ENCODE peak calls at places on chromosomes 7 and 10, in eight cellular contexts. E is neural progenitor cell; B is pancreas; G is lower lobe of right lung; I is left ventricle myocardium inferior; J is HepG2; Q is IMR-90; Y is naive thymus-derived CD4-positive, alpha-beta T cell. X is an unnamed sample. For H3K9me3, the result is how much of the 10 kb centered on the place peaks cover.

GRCh38 chr10:84193846-84194423 is 402 bp upstream of the CDHR1 start:
- DNase-seq in E (no peak), I (no peak), J (no peak), G (no peak), B (no peak), Y (no peak), Q (no peak), X (no peak)

GRCh38 chr7:50262916-50263690 is 41.4 kb upstream of the IKZF1 start:
- DNase-seq in J (no peak), Q (no peak), E (no peak), B (no peak), I (no peak), G (no peak), Y (no peak), X (no peak)

GRCh38 chr10:47218803-47219202 is 81.2 kb upstream of the GDF10 start:
- DNase-seq in J (no peak), Q (no peak), B (no peak), G (no peak), I (no peak), Y (no peak), E (no peak), X (no peak)

GRCh38 chr10:30436200-30436599 is 2.2 kb downstream of the MAP3K8 start:
- DNase-seq in Q (peak), G (no peak), Y (no peak), J (no peak), I (no peak), E (peak), B (no peak), X (no peak)

GRCh38 chr7:27168265-27168947 is 3.1 kb upstream of the HOXA9 start:
- DNase-seq in Y (no peak), G (peak), I (peak), Q (no peak), J (no peak), B (no peak), E (peak), X (no peak)

GRCh38 chr7:154744226-154744860 is 258.6 kb downstream of the PAXIP1 start:
- DNase-seq in I (no peak), G (no peak), E (peak), Y (no peak), B (peak), Q (no peak), J (no peak), X (no peak)

GRCh38 chr10:92868557-92868956 is 20.2 kb downstream of the EXOC6 start:
- DNase-seq in Y (no peak), B (no peak), G (no peak), I (no peak), Q (no peak), J (no peak), E (no peak), X (no peak)

GRCh38 chr10:112746329-112746728 is 203.7 kb upstream of the TCF7L2 start:
- DNase-seq in Q (no peak), J (no peak), G (no peak), B (no peak), Y (no peak), I (no peak), E (no peak), X (no peak)

GRCh38 chr7:82633592-82633991 is 190.0 kb upstream of the CACNA2D1 start:
- DNase-seq in J (no peak), I (no peak), G (no peak), E (no peak), Q (no peak), Y (no peak), B (no peak), X (no peak)

GRCh38 chr7:102860351-102860811 is 52.4 kb upstream of the LRRC17 start:
- DNase-seq in G (no peak), Q (peak), J (peak), Y (no peak), I (no peak), B (no peak), E (no peak), X (no peak)

GRCh38 chr10:53434413-53434812 is 661.8 kb upstream of the MBL2 start:
- DNase-seq in I (no peak), Y (no peak), J (no peak), E (no peak), B (no peak), Q (no peak), G (no peak), X (no peak)

GRCh38 chr7:127396184-127396583 is 3.7 kb upstream of the ZNF800 start:
- DNase-seq in I (no peak), Q (no peak), B (no peak), J (no peak), G (peak), E (peak), Y (no peak), X (no peak)

GRCh38 chr10:12505683-12506082 is 156.3 kb downstream of the CAMK1D start:
- DNase-seq in G (no peak), I (no peak), Y (no peak), B (no peak), J (no peak), E (no peak), Q (no peak), X (no peak)

GRCh38 chr7:114444196-114444595 is 29.6 kb downstream of the FOXP2 start:
- DNase-seq in Q (no peak), B (no peak), G (no peak), I (no peak), Y (no peak), E (no peak), J (no peak), X (no peak)

GRCh38 chr7:152511736-152512135 is 75.9 kb upstream of the KMT2C start:
- DNase-seq in E (no peak), J (no peak), Q (no peak), B (no peak), Y (no peak), I (no peak), G (no peak), X (no peak)

GRCh38 chr10:3127921-3128320 is 44.7 kb downstream of the PITRM1 start:
- DNase-seq in B (no peak), G (no peak), E (no peak), J (no peak), Y (no peak), Q (no peak), I (no peak), X (no peak)

GRCh38 chr10:49163741-49164140 is 24.4 kb downstream of the TMEM273 start:
- DNase-seq in B (no peak), Q (peak), E (no peak), J (no peak), Y (no peak), I (no peak), G (no peak), X (no peak)

GRCh38 chr10:1732501-1733123 is 4.7 kb downstream of the ADARB2 start:
- DNase-seq in B (peak), G (no peak), Y (no peak), J (no peak), E (no peak), Q (no peak), I (no peak), X (no peak)

GRCh38 chr7:133448012-133448411 is 195.1 kb downstream of the EXOC4 start:
- DNase-seq in G (no peak), J (no peak), I (no peak), E (no peak), Y (no peak), Q (no peak), B (no peak), X (no peak)

GRCh38 chr7:17680026-17680425 is 260.3 kb downstream of the SNX13 start:
- DNase-seq in Y (no peak), Q (peak), B (no peak), G (peak), J (no peak), I (no peak), E (peak), X (no peak)

GRCh38 chr10:1328951-1329614 is 272.9 kb downstream of the WDR37 start:
- DNase-seq in B (no peak), E (no peak), I (no peak), Q (no peak), G (no peak), Y (no peak), J (no peak), X (no peak)

GRCh38 chr10:94066411-94066810 is 72.7 kb downstream of the PLCE1 start:
- DNase-seq in Q (peak), Y (no peak), B (no peak), I (no peak), G (no peak), E (peak), J (peak), X (no peak)

GRCh38 chr10:70191161-70191770 is 21.0 kb upstream of the SAR1A start:
- DNase-seq in I (no peak), Q (peak), Y (no peak), B (no peak), E (no peak), J (no peak), G (no peak), X (no peak)

GRCh38 chr10:99337261-99337905 is 8.2 kb downstream of the CNNM1 start:
- DNase-seq in Q (no peak), E (no peak), B (no peak), I (no peak), G (no peak), J (no peak), Y (no peak), X (no peak)

GRCh38 chr7:107130487-107131220 is 38.1 kb upstream of the HBP1 start:
- DNase-seq in I (no peak), Y (no peak), Q (no peak), J (peak), E (no peak), G (no peak), B (no peak), X (no peak)

GRCh38 chr7:155962968-155963300 is 150.7 kb upstream of the SHH start:
- DNase-seq in E (no peak), B (no peak), G (no peak), I (no peak), Y (no peak), Q (no peak), J (no peak), X (no peak)

GRCh38 chr10:30840386-30841074 is 191.1 kb downstream of the ZNF438 start:
- DNase-seq in I (no peak), Y (no peak), Q (peak), B (no peak), E (no peak), G (no peak), J (no peak), X (no peak)

GRCh38 chr10:133039823-133040704 is 47.7 kb upstream of the ADGRA1 start:
- DNase-seq in E (no peak), B (peak), Y (no peak), J (no peak), I (no peak), G (no peak), Q (no peak), X (no peak)

GRCh38 chr10:11539191-11539868 is 72.1 kb downstream of the USP6NL start:
- DNase-seq in E (no peak), I (no peak), Y (no peak), J (peak), Q (peak), G (no peak), B (no peak), X (no peak)

GRCh38 chr7:158120751-158121150 is 466.9 kb downstream of the PTPRN2 start:
- DNase-seq in Q (no peak), E (no peak), B (no peak), I (peak), Y (no peak), G (no peak), J (no peak), X (no peak)
- H3K9me3 ChIP-seq in Q (under half), E (under half), B (under half), I (half or more), Y (under half), G (under half), J (under half), X (under half)

GRCh38 chr7:45921699-45922519 is 837 bp upstream of the IGFBP3 start:
- DNase-seq in G (peak), E (peak), I (peak), Q (peak), B (peak), J (peak), Y (no peak), X (no peak)

GRCh38 chr7:45923290-45923689 is 2.2 kb upstream of the IGFBP3 start:
- DNase-seq in Y (peak), G (peak), E (peak), B (peak), J (peak), I (peak), Q (peak), X (no peak)

GRCh38 chr7:45921381-45921698 is 268 bp upstream of the IGFBP3 start:
- DNase-seq in I (no peak), B (no peak), Q (no peak), G (no peak), E (no peak), Y (no peak), J (no peak), X (no peak)

GRCh38 chr7:45923818-45924217 is 2.7 kb upstream of the IGFBP3 start:
- DNase-seq in E (peak), G (no peak), Y (no peak), Q (no peak), I (no peak), J (no peak), B (no peak), X (no peak)

DNA sequence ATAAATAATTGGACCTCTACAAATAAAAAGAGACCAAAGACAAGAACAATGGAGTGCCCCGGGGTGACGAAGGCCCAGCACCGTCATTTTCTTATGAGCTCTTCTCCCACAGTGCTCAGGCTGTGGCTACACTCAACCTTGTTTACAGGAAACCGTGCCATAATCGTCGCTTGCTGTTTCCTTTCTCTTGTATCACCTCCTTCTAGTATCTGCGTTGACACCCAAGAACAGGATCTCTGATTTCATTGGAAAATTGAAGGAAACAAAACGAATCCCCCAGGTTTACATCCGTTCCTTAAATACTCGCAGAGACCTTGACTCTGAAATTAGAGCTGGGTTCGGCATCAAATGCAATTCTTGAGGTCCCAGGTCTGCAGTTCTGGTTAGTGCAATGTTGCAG is 1.7 kb upstream of the IGFBP3 start:
- DNase-seq in Q (no peak), I (no peak), B (no peak), Y (no peak), E (peak), G (no peak), J (no peak), X (no peak)
- H3K4me3 ChIP-seq in Q (peak), I (peak), B (no peak), Y (peak), E (peak), G (peak), J (no peak), X (peak)

GRCh38 chr7:123468303-123468702 is 66.1 kb downstream of the IQUB start:
- DNase-seq in J (no peak), G (no peak), E (no peak), Q (no peak), I (no peak), Y (no peak), B (no peak), X (no peak)

GRCh38 chr7:123472327-123472726 is 62.1 kb downstream of the IQUB start:
- DNase-seq in Y (no peak), J (no peak), G (no peak), E (no peak), Q (no peak), I (no peak), B (no peak), X (no peak)

DNA sequence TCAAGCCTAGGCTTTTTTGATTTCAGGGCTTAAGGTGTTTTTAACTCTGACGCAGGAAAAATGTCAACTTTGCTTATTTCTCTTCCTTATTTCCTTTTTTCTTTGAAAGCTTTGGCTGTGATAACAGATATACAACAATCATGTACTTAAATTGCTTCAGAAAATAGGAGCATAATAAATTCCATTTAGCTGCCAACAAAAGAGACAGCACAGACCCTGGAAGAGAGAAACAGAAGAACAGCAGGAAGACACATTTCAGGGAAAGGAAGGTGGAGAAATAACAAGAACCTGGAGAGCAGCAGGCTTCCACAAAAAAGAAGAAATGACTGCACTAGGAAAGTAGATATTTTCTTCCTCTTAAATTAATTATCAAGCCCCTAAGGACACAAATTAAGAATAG is 61.6 kb downstream of the IQUB start:
- DNase-seq in B (no peak), E (peak), Y (no peak), G (no peak), Q (no peak), J (no peak), I (no peak), X (no peak)
- H3K9me3 ChIP-seq in B (under half), E (under half), Y (under half), G (under half), Q (under half), J (under half), I (under half), X (under half)

DNA sequence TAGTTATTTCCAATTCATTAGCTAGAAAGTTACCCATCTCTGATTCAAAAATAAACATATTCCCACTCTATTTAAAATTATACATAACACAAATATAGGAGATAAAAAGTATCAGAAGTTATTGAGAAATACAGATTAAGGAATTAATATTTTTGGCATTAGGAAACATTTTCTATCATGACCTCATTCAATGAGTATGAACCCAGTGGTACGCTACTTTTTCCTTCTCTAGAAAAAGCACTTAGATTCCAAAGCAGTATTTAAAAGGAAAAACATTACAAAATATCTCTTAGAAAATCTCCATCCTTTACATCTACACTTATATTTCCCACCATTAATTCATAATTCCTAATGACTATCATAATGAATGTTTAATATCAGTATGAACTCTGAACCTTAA is 240.6 kb upstream of the GNAI1 start:
- DNase-seq in E (no peak), G (no peak), J (no peak), B (no peak), Q (peak), Y (no peak), I (no peak), X (no peak)
- H3K4me3 ChIP-seq in E (no peak), G (no peak), J (no peak), B (no peak), Q (no peak), Y (no peak), I (no peak), X (no peak)

GRCh38 chr10:15459218-15459617 is 88.1 kb upstream of the FAM171A1 start:
- DNase-seq in Q (no peak), G (no peak), J (no peak), I (no peak), E (no peak), Y (no peak), B (no peak), X (no peak)
- H3K9me3 ChIP-seq in Q (under half), G (under half), J (under half), I (under half), E (under half), Y (under half), B (under half), X (under half)